ENCODE peak calls at places on chromosomes 12 and 14, in five cellular contexts. N is right lobe of liver, X is heart right ventricle, V is ascending aorta, J is K562. Y is an unnamed sample.
A peak's percentile ranks its signal among the peaks of the same experiment; 100 is the strongest.

GRCh38 chr12:31890295-31891285 is 68.6 kb upstream of the RESF1 start:
- DNase-seq in J (no peak), V (no peak), N (no peak), X (no peak), Y (no peak)

GRCh38 chr14:105600939-105601359 is 74.6 kb downstream of the TMEM121 start:
- DNase-seq in V (no peak), J (no peak), N (no peak), X (no peak), Y (no peak)

GRCh38 chr12:113136128-113136989 is 798 bp upstream of the RASAL1 start:
- DNase-seq in J (peak; percentile 60), N (peak; percentile 7), V (no peak), X (no peak), Y (no peak)

GRCh38 chr12:18576104-18576622 is 161.6 kb downstream of the PLCZ1 start:
- DNase-seq in J (no peak), N (no peak), V (no peak), X (no peak), Y (no peak)

GRCh38 chr12:79344855-79345840 is 345.6 kb downstream of the PAWR start:
- DNase-seq in N (no peak), J (peak; percentile 11), X (peak; percentile 9), V (no peak), Y (no peak)

GRCh38 chr12:57522887-57523705 is 472 bp downstream of the MBD6 start:
- DNase-seq in V (no peak), X (peak; percentile 77), J (peak; percentile 92), N (peak; percentile 85), Y (peak; percentile 86)

GRCh38 chr12:111178194-111179081 is 190.5 kb downstream of the PHETA1 start:
- DNase-seq in N (no peak), J (no peak), V (no peak), X (no peak), Y (peak; percentile 42)

GRCh38 chr12:14570231-14570630 is 2.5 kb upstream of the PLBD1 start:
- DNase-seq in X (no peak), N (no peak), V (no peak), J (no peak), Y (no peak)

GRCh38 chr14:89415139-89415538 is 1.9 kb downstream of the FOXN3 start:
- DNase-seq in V (no peak), N (no peak), X (no peak), J (no peak), Y (no peak)

GRCh38 chr12:116959845-116960514 is 49.2 kb downstream of the FBXW8 start:
- DNase-seq in N (no peak), X (no peak), V (no peak), J (no peak), Y (no peak)

GRCh38 chr12:56688846-56689113 is 696 bp upstream of the PTGES3 start:
- DNase-seq in V (no peak), J (no peak), X (no peak), N (no peak), Y (no peak)

GRCh38 chr12:120698677-120699076 is 11.6 kb upstream of the UNC119B start:
- DNase-seq in J (no peak), V (no peak), X (peak; percentile 45), N (no peak), Y (no peak)

GRCh38 chr12:5476356-5476755 is 44.4 kb downstream of the NTF3 start:
- DNase-seq in X (no peak), V (no peak), J (no peak), N (no peak), Y (no peak)

GRCh38 chr12:3670083-3670620 is 82.8 kb downstream of the CRACR2A start:
- DNase-seq in J (no peak), V (no peak), N (no peak), X (no peak), Y (no peak)

GRCh38 chr12:25496098-25496587 is 56.9 kb downstream of the LMNTD1 start:
- DNase-seq in J (no peak), N (no peak), V (no peak), X (no peak), Y (no peak)

GRCh38 chr12:11812558-11813421 is 163.3 kb downstream of the ETV6 start:
- DNase-seq in X (peak; percentile 53), V (no peak), J (no peak), N (no peak), Y (peak; percentile 51)

GRCh38 chr12:130192667-130193345 is 30.5 kb downstream of the FZD10 start:
- DNase-seq in J (no peak), X (no peak), N (peak; percentile 42), V (no peak), Y (no peak)

GRCh38 chr14:105071326-105071725 is 6.1 kb upstream of the GPR132 start:
- DNase-seq in V (no peak), X (no peak), N (no peak), J (no peak), Y (no peak)

GRCh38 chr12:71562681-71563595 is 100.7 kb downstream of the ZFC3H1 start:
- DNase-seq in V (no peak), X (no peak), N (no peak), J (no peak), Y (no peak)

GRCh38 chr14:101465795-101466448 is 95.4 kb upstream of the DIO3 start:
- DNase-seq in J (no peak), X (no peak), N (no peak), V (no peak), Y (no peak)

GRCh38 chr14:58805605-58806358 is 168.0 kb downstream of the DACT1 start:
- DNase-seq in V (no peak), J (no peak), N (no peak), X (peak; percentile 16), Y (no peak)

GRCh38 chr14:22882529-22883190 is 362 bp upstream of the REM2 start:
- DNase-seq in V (no peak), J (peak; percentile 81), N (no peak), X (no peak), Y (no peak)

DNA sequence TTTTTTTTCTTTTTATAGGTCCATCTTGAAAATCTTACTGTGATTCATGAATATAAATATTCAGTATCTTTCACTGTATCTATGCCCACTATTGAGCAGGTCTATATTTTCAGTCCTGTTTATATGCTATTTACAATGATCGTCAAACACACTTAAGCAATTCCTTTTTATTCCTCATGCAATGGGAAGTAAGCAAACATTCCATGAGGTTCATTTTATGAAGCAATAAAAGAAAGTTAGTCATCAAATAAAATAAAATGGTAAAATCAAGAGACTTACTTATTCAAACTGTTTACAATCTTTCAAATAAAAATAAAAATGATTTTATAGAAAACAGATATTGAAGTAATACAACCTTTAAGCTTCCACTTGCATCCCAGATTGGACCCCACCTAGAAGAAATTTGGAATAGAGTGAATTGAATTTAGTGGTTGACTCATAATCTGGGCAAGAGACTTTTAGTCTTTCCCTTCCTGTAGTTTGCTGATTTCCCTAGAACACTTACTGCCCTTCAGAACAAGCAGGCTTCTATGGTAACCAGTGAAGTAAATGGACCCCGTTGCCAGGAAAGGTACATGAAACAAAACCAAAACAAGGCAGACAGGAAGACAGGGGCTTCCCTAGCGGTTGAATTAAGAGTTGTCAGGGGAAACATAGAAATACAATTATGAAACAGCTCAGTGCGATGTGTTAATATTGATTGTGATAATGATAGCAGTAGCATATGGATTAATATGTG is 241.0 kb upstream of the ATP2B1 start:
- DNase-seq in J (peak; percentile 8), X (peak; percentile 66), V (no peak), N (no peak), Y (no peak)
- H3K4me1 ChIP-seq in J (no peaks in the 10 kb centered on the region), X (peaks cover 17% of the 10 kb centered on the region), V (no peaks in the 10 kb centered on the region), N (no peaks in the 10 kb centered on the region), Y (peaks cover 20% of the 10 kb centered on the region)

DNA sequence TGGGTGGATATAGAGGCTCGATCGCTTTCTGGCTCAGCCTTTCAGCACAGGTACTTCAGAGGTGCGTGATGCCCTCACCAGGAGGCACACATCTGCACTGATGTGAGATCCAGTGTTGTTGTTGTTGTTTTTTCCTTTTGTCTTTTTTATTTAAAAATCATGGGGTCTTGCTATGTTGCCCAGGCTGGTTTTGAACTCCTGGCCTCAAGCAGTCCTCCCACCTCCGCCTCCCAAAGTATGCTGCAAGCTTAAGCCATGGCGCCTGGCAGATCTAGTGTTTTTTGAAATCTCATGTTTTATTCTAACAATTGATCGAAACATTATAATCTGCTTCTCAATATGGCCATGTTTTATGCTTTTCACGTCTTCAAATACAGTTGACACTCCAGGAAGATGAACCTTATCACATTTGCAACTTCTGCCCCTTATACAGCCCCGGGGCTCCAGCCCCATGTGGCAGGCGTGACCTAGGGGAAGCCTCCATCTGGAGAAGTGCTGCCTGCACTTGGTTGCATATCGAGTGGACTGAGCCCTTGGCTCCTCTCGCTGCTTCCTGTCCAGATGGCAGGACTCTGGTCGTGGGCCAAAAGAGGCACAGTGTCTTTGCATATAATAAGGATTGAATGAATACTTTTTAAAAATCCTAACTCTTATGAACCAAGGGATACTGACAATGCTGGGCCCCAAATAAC is 71.7 kb downstream of the TRAF3 start:
- DNase-seq in V (no peak), J (no peak), N (no peak), X (peak; percentile 32), Y (no peak)
- H3K27ac ChIP-seq in V (no peak overlapping the region), J (no peak overlapping the region), N (no peak overlapping the region), X (no peak overlapping the region), Y (peak overlapping the region; percentile 6)

GRCh38 chr14:95288672-95289322 is 30.9 kb downstream of the CLMN start:
- DNase-seq in X (no peak), N (no peak), J (no peak), V (no peak), Y (no peak)
- TF ChIP-seq CTCF in X (no peak), N (no peak), J (no peak), V (no peak), Y (no peak)

DNA sequence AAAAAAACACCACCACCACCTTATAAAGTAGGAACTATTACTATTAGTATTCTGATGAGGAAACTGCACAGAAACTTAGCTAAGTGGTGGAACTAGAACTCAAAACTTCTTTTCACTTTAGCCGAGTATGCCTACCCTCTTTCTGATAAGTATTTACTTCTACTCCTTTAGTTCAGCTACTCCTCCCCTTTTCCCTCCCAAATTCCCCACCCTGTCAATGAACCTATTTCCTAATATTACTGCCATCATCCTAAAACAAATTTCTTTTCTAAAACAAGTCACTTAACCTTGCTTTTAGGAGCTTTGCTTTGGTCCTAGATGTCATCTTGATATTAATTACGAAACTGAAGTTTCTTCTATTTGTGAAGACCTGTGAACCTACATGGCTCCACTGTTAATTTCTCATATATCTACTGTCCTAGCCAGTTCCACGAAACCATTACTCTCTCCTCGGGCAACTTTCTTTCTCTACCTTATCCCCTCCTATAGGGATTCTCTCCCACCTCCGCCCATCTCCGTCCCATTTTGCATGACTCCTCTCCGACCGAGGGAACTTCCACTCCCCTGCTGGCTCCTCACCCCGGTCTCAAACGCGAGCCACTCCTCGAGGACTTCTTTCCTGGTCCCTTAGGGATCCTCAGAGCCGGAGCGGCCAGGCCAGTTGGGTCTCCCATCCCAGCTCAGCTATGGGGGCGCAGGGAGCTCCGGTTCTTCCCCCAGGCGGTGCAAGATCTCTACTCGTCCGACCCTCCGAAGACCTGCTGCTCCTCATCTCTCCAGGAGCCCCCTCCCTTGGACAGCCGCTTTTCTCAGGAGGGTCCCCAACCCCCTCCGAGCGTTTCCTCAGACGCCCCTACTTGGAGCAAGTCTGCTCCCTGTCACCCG is 1.1 kb downstream of the NUMB start:
- DNase-seq in V (no peak), X (peak; percentile 33), N (peak; percentile 71), J (no peak), Y (peak; percentile 55)
- H3K4me1 ChIP-seq in V (no peaks in the 10 kb centered on the region), X (peaks cover 81% of the 10 kb centered on the region), N (no peaks in the 10 kb centered on the region), J (peaks cover 16% of the 10 kb centered on the region), Y (peaks cover 84% of the 10 kb centered on the region)

Y was measured in left lung.